ENCODE peak calls at places on chromosomes 11 and 22, in six cellular contexts. Q is fibroblast of the aortic adventitia; U is NCI-H1105 treated with DMSO at 0.1 percent for 48 hours; M is stimulated activated CD4-positive, alpha-beta T cell treated with anti-CD3 and anti-CD28 coated beads, Interleukin-1b, Interleukin-23, amount 100 ng/mL, for 1 hour; G is Karpas-422; D is AML-193. E is an unnamed sample.

GRCh38 chr11:14386895-14387480 is 28.0 kb upstream of the RRAS2 start:
- DNase-seq in Q (peak), U (peak), M (no peak), G (no peak), D (no peak), E (peak)

GRCh38 chr11:834371-835316 is 1.9 kb downstream of the CD151 start:
- DNase-seq in Q (peak), U (no peak), M (no peak), G (peak), D (peak), E (no peak)

GRCh38 chr22:30309981-30310672 is 16.6 kb downstream of the TBC1D10A start:
- DNase-seq in Q (peak), U (no peak), M (no peak), G (no peak), D (no peak), E (no peak)

GRCh38 chr11:109026891-109027489 is 362.1 kb downstream of the DDX10 start:
- DNase-seq in Q (peak), U (no peak), M (no peak), G (no peak), D (no peak), E (no peak)

GRCh38 chr11:3939651-3940190 is 84.3 kb downstream of the STIM1 start:
- DNase-seq in Q (peak), U (no peak), M (no peak), G (no peak), D (no peak), E (no peak)

GRCh38 chr22:23834830-23835772 is 3.7 kb downstream of the DERL3 start:
- DNase-seq in Q (no peak), U (no peak), M (no peak), G (no peak), D (no peak), E (no peak)

GRCh38 chr11:131695889-131696429 is 325.5 kb downstream of the NTM start:
- DNase-seq in Q (no peak), U (no peak), M (no peak), G (no peak), D (no peak), E (no peak)

GRCh38 chr22:37019309-37020191 is at the start of the genes MPST and TST:
- DNase-seq in Q (peak), U (peak), M (no peak), G (peak), D (peak), E (no peak)

GRCh38 chr11:64916040-64916847 is 765 bp downstream of the ATG2A start:
- DNase-seq in Q (peak), U (no peak), M (no peak), G (peak), D (no peak), E (no peak)

GRCh38 chr11:93303689-93304088 is 26.9 kb upstream of the DEUP1 start:
- DNase-seq in Q (no peak), U (no peak), M (no peak), G (no peak), D (no peak), E (no peak)

GRCh38 chr22:47095395-47096122 is 333.1 kb downstream of the TBC1D22A start:
- DNase-seq in Q (peak), U (no peak), M (no peak), G (no peak), D (no peak), E (no peak)

GRCh38 chr11:73570415-73571114 is 27.3 kb downstream of the FAM168A start:
- DNase-seq in Q (peak), U (peak), M (no peak), G (no peak), D (no peak), E (no peak)

GRCh38 chr11:126172596-126173038 is 38.8 kb downstream of the RPUSD4 start:
- DNase-seq in Q (peak), U (no peak), M (no peak), G (no peak), D (peak), E (no peak)

GRCh38 chr22:45009881-45010531 is at the start of gene PHF21B:
- DNase-seq in Q (peak), U (peak), M (no peak), G (peak), D (no peak), E (no peak)

GRCh38 chr11:34068098-34068497 is 16.6 kb downstream of the CAPRIN1 start:
- DNase-seq in Q (peak), U (no peak), M (no peak), G (no peak), D (no peak), E (no peak)

GRCh38 chr11:45151362-45151982 is 5.0 kb downstream of the PRDM11 start:
- DNase-seq in Q (no peak), U (no peak), M (no peak), G (no peak), D (no peak), E (no peak)

GRCh38 chr11:36123353-36124220 is 165.6 kb downstream of the COMMD9 start:
- DNase-seq in Q (no peak), U (peak), M (no peak), G (no peak), D (no peak), E (peak)

GRCh38 chr22:50282361-50283144 is 12.4 kb upstream of the MAPK11 start:
- DNase-seq in Q (peak), U (no peak), M (no peak), G (no peak), D (no peak), E (no peak)

GRCh38 chr11:64186205-64187165 is 514 bp downstream of the STIP1 start:
- DNase-seq in Q (peak), U (no peak), M (no peak), G (no peak), D (no peak), E (no peak)

GRCh38 chr22:49699476-49699875 is 128.2 kb downstream of the BRD1 start:
- DNase-seq in Q (no peak), U (no peak), M (no peak), G (no peak), D (no peak), E (no peak)

GRCh38 chr11:61195710-61196109 is 7.6 kb upstream of the PGA3 start:
- DNase-seq in Q (no peak), U (no peak), M (no peak), G (no peak), D (no peak), E (no peak)

GRCh38 chr22:40469181-40469580 is 98.8 kb downstream of the SGSM3 start:
- DNase-seq in Q (no peak), U (no peak), M (no peak), G (no peak), D (no peak), E (no peak)

GRCh38 chr11:111694851-111695250 is 71.3 kb downstream of the PPP2R1B start:
- DNase-seq in Q (peak), U (no peak), M (no peak), G (peak), D (no peak), E (no peak)

GRCh38 chr11:105368711-105369110 is 229.1 kb upstream of the CARD18 start:
- DNase-seq in Q (no peak), U (no peak), M (no peak), G (no peak), D (no peak), E (no peak)

GRCh38 chr11:111098091-111098490 is 147.4 kb upstream of the POU2AF2 start:
- DNase-seq in Q (no peak), U (no peak), M (no peak), G (no peak), D (no peak), E (no peak)

GRCh38 chr11:133900176-133901105 is 55.1 kb upstream of the SPATA19 start:
- DNase-seq in Q (no peak), U (no peak), M (no peak), G (no peak), D (no peak), E (no peak)

GRCh38 chr11:35099278-35100018 is 39.5 kb upstream of the CD44 start:
- DNase-seq in Q (peak), U (no peak), M (no peak), G (no peak), D (no peak), E (no peak)

GRCh38 chr11:9498457-9499078 is 37.8 kb downstream of the ZNF143 start:
- DNase-seq in Q (no peak), U (no peak), M (no peak), G (no peak), D (no peak), E (no peak)

GRCh38 chr22:19620742-19621371 is 93.4 kb upstream of the SEPTIN5 start:
- DNase-seq in Q (no peak), U (no peak), M (no peak), G (peak), D (no peak), E (no peak)

GRCh38 chr11:1234054-1234720 is 11.3 kb downstream of the MUC5B start:
- DNase-seq in Q (no peak), U (no peak), M (no peak), G (no peak), D (no peak), E (no peak)

GRCh38 chr11:69825037-69825834 is 6.0 kb upstream of the FGF3 start:
- DNase-seq in Q (no peak), U (no peak), M (no peak), G (no peak), D (no peak), E (no peak)

GRCh38 chr11:35377262-35377661 is 42.1 kb downstream of the SLC1A2 start:
- DNase-seq in Q (no peak), U (no peak), M (no peak), G (no peak), D (no peak), E (no peak)

GRCh38 chr11:108170191-108170590 is 48.8 kb downstream of the ACAT1 start:
- DNase-seq in Q (no peak), U (no peak), M (no peak), G (no peak), D (no peak), E (no peak)

GRCh38 chr22:48503035-48503625 is 1324.5 kb downstream of the BRD1 start:
- DNase-seq in Q (no peak), U (no peak), M (no peak), G (no peak), D (no peak), E (no peak)

GRCh38 chr22:41238570-41239442 is 1.9 kb downstream of the CHADL start:
- DNase-seq in Q (no peak), U (no peak), M (no peak), G (no peak), D (no peak), E (no peak)

E was measured in cerebellar nuclear complex.